ENCODE peak calls at places on chromosomes 12 and 14, in four cellular contexts. J, L, S and H are unnamed samples.
A peak's percentile ranks its signal among the peaks of the same experiment; 100 is the strongest.

GRCh38 chr12:29726741-29727348 is 56.9 kb downstream of the TMTC1 start:
- DNase-seq in L (no peak), S (no peak), J (no peak), H (no peak)

GRCh38 chr12:65891987-65892481 is 67.8 kb downstream of the HMGA2 start:
- DNase-seq in L (peak; percentile 98), S (no peak), J (no peak), H (peak; percentile 98)

GRCh38 chr12:6500466-6500865 is 6.6 kb downstream of the NCAPD2 start:
- DNase-seq in J (no peak), L (no peak), S (no peak), H (no peak)

GRCh38 chr14:69038449-69039286 is 59.6 kb upstream of the ACTN1 start:
- DNase-seq in J (no peak), L (peak; percentile 69), S (no peak), H (no peak)

GRCh38 chr12:127293507-127294310 is 973.3 kb upstream of the TMEM132C start:
- DNase-seq in S (peak; percentile 51), J (no peak), L (peak; percentile 89), H (no peak)

GRCh38 chr12:30974746-30975500 is 48.4 kb downstream of the TSPAN11 start:
- DNase-seq in L (no peak), J (no peak), S (no peak), H (no peak)

GRCh38 chr12:75658826-75659823 is 147.7 kb upstream of the KRR1 start:
- DNase-seq in J (no peak), S (no peak), L (peak; percentile 86), H (peak; percentile 84)

GRCh38 chr14:101977311-101978071 is 13.1 kb downstream of the DYNC1H1 start:
- DNase-seq in L (peak; percentile 60), S (no peak), J (no peak), H (no peak)

GRCh38 chr14:24426912-24427536 is 2.4 kb downstream of the CBLN3 start:
- DNase-seq in J (no peak), S (no peak), L (no peak), H (no peak)

GRCh38 chr14:22976620-22977433 is 5.5 kb downstream of the AJUBA start:
- DNase-seq in J (no peak), S (no peak), L (peak; percentile 79), H (no peak)

GRCh38 chr12:110848524-110848923 is 1.7 kb downstream of the CCDC63 start:
- DNase-seq in J (no peak), L (no peak), S (no peak), H (no peak)

GRCh38 chr14:23550131-23550826 is 1.3 kb downstream of the ZFHX2 start:
- DNase-seq in L (no peak), S (no peak), J (no peak), H (no peak)

GRCh38 chr14:70857499-70857895 is 48.2 kb upstream of the MAP3K9 start:
- DNase-seq in S (no peak), J (no peak), L (peak; percentile 21), H (no peak)

GRCh38 chr12:26939953-26940352 is 1.7 kb downstream of the FGFR1OP2 start:
- DNase-seq in L (no peak), J (no peak), S (no peak), H (no peak)

GRCh38 chr14:90409209-90409730 is 12.4 kb downstream of the CALM1 start:
- DNase-seq in J (no peak), L (peak; percentile 95), S (no peak), H (peak; percentile 74)

GRCh38 chr14:74018029-74018703 is 922 bp downstream of the ENTPD5 start:
- DNase-seq in L (peak; percentile 58), J (no peak), S (no peak), H (peak; percentile 30)

GRCh38 chr12:6620137-6620884 is 13.1 kb upstream of the CHD4 start:
- DNase-seq in S (peak; percentile 68), L (peak; percentile 76), J (peak; percentile 52), H (no peak)

GRCh38 chr12:58387199-58387598 is 445.8 kb downstream of the ATP23 start:
- DNase-seq in J (no peak), L (peak; percentile 74), S (no peak), H (peak; percentile 48)

GRCh38 chr12:93370947-93371346 is 6.8 kb upstream of the NUDT4 start:
- DNase-seq in J (no peak), L (no peak), S (no peak), H (no peak)

GRCh38 chr12:93156091-93156490 is 221.6 kb upstream of the NUDT4 start:
- DNase-seq in S (no peak), L (no peak), J (no peak), H (no peak)

GRCh38 chr12:110785240-110785639 is 42.5 kb upstream of the PPP1CC start:
- DNase-seq in S (no peak), J (no peak), L (no peak), H (no peak)

GRCh38 chr12:80001562-80001961 is 66.7 kb upstream of the PPP1R12A start:
- DNase-seq in S (no peak), L (no peak), J (no peak), H (no peak)

GRCh38 chr12:50221228-50222008 is 54.2 kb upstream of the CERS5 start:
- DNase-seq in J (no peak), S (no peak), L (peak; percentile 92), H (peak; percentile 89)